ENCODE peak calls at places on chromosome 20, in seven cellular contexts. One of them, this sample, is unnamed.

GRCh38 chr20:3041818-3042504 is 1.5 kb upstream of the GNRH2 start:
- DNase-seq in fibroblast of mammary gland: peak
- DNase-seq in Caco-2: no peak
- DNase-seq in cardiac muscle cell: no peak
- DNase-seq in ovary: peak
- DNase-seq in GM20000: no peak
- DNase-seq in uterus: no peak
- DNase-seq in this sample: no peak

GRCh38 chr20:10430000-10430466 is 4.0 kb downstream of the MKKS start:
- DNase-seq in Caco-2: no peak
- DNase-seq in fibroblast of mammary gland: peak
- DNase-seq in ovary: no peak
- DNase-seq in uterus: no peak
- DNase-seq in cardiac muscle cell: no peak
- DNase-seq in GM20000: no peak
- DNase-seq in this sample: no peak

GRCh38 chr20:6311097-6311496 is 188.3 kb upstream of the FERMT1 start:
- DNase-seq in uterus: no peak
- DNase-seq in GM20000: no peak
- DNase-seq in cardiac muscle cell: no peak
- DNase-seq in Caco-2: no peak
- DNase-seq in ovary: no peak
- DNase-seq in fibroblast of mammary gland: no peak
- DNase-seq in this sample: no peak

GRCh38 chr20:52747736-52748135 is 224.4 kb upstream of the TSHZ2 start:
- DNase-seq in fibroblast of mammary gland: peak
- DNase-seq in ovary: no peak
- DNase-seq in Caco-2: peak
- DNase-seq in GM20000: no peak
- DNase-seq in cardiac muscle cell: peak
- DNase-seq in uterus: peak
- DNase-seq in this sample: no peak

GRCh38 chr20:50932016-50932338 is 740 bp upstream of the ADNP start:
- DNase-seq in ovary: no peak
- DNase-seq in uterus: no peak
- DNase-seq in Caco-2: no peak
- DNase-seq in GM20000: no peak
- DNase-seq in fibroblast of mammary gland: no peak
- DNase-seq in cardiac muscle cell: no peak
- DNase-seq in this sample: no peak

GRCh38 chr20:17679786-17680127 is 2.3 kb downstream of the RRBP1 start:
- DNase-seq in uterus: no peak
- DNase-seq in Caco-2: no peak
- DNase-seq in fibroblast of mammary gland: no peak
- DNase-seq in cardiac muscle cell: peak
- DNase-seq in ovary: no peak
- DNase-seq in GM20000: no peak
- DNase-seq in this sample: no peak

GRCh38 chr20:47929368-47930115 is 144.3 kb upstream of the SULF2 start:
- DNase-seq in Caco-2: no peak
- DNase-seq in GM20000: no peak
- DNase-seq in cardiac muscle cell: peak
- DNase-seq in ovary: no peak
- DNase-seq in fibroblast of mammary gland: peak
- DNase-seq in uterus: no peak
- DNase-seq in this sample: no peak

GRCh38 chr20:47855799-47856198 is 70.5 kb upstream of the SULF2 start:
- DNase-seq in cardiac muscle cell: no peak
- DNase-seq in fibroblast of mammary gland: no peak
- DNase-seq in uterus: no peak
- DNase-seq in GM20000: no peak
- DNase-seq in ovary: no peak
- DNase-seq in Caco-2: no peak
- DNase-seq in this sample: no peak

GRCh38 chr20:22248052-22248667 is 336.2 kb downstream of the FOXA2 start:
- DNase-seq in cardiac muscle cell: peak
- DNase-seq in GM20000: peak
- DNase-seq in fibroblast of mammary gland: peak
- DNase-seq in ovary: no peak
- DNase-seq in Caco-2: peak
- DNase-seq in uterus: no peak
- DNase-seq in this sample: peak

GRCh38 chr20:15703171-15703911 is 869.9 kb downstream of the KIF16B start:
- DNase-seq in cardiac muscle cell: no peak
- DNase-seq in uterus: no peak
- DNase-seq in fibroblast of mammary gland: peak
- DNase-seq in GM20000: no peak
- DNase-seq in ovary: no peak
- DNase-seq in Caco-2: peak
- DNase-seq in this sample: no peak

GRCh38 chr20:15700147-15700765 is 873.0 kb downstream of the KIF16B start:
- DNase-seq in cardiac muscle cell: no peak
- DNase-seq in fibroblast of mammary gland: no peak
- DNase-seq in ovary: no peak
- DNase-seq in uterus: no peak
- DNase-seq in GM20000: no peak
- DNase-seq in Caco-2: peak
- DNase-seq in this sample: peak

GRCh38 chr20:15702161-15702560 is 871.1 kb downstream of the KIF16B start:
- DNase-seq in GM20000: no peak
- DNase-seq in fibroblast of mammary gland: peak
- DNase-seq in ovary: no peak
- DNase-seq in cardiac muscle cell: no peak
- DNase-seq in uterus: no peak
- DNase-seq in Caco-2: no peak
- DNase-seq in this sample: no peak

GRCh38 chr20:15699431-15700146 is 873.7 kb downstream of the KIF16B start:
- DNase-seq in Caco-2: peak
- DNase-seq in cardiac muscle cell: no peak
- DNase-seq in GM20000: no peak
- DNase-seq in uterus: no peak
- DNase-seq in ovary: peak
- DNase-seq in fibroblast of mammary gland: no peak
- DNase-seq in this sample: no peak
- TF ChIP-seq CTCF in Caco-2: peak
- TF ChIP-seq CTCF in cardiac muscle cell: no peak
- TF ChIP-seq CTCF in GM20000: no peak
- TF ChIP-seq CTCF in uterus: no peak
- TF ChIP-seq CTCF in ovary: no peak
- TF ChIP-seq CTCF in fibroblast of mammary gland: no peak
- TF ChIP-seq CTCF in this sample: no peak

DNA sequence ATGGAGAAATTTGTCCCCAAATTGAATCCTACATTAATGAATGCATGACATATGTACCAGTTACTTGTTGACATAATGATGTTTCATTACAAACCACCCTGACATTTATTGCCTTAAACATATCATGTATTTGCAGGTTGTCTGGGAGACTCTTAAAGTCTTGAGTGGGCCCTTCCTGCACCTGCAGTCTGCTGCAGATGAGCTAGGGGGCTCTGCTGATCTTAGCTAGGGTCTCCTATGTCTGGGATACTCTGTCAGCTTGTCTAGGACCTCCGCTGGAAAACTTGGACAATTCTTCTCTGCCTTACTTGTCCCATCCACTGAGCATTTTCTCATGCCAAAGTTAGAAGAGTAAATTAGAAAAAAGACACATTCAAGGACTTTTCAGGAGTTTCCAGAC is 581.6 kb downstream of the HAO1 start:
- DNase-seq in cardiac muscle cell: peak
- DNase-seq in ovary: no peak
- DNase-seq in fibroblast of mammary gland: no peak
- DNase-seq in uterus: no peak
- DNase-seq in Caco-2: peak
- DNase-seq in GM20000: no peak
- DNase-seq in this sample: no peak
- TF ChIP-seq CTCF in cardiac muscle cell: no peak
- TF ChIP-seq CTCF in ovary: no peak
- TF ChIP-seq CTCF in fibroblast of mammary gland: no peak
- TF ChIP-seq CTCF in uterus: no peak
- TF ChIP-seq CTCF in Caco-2: no peak
- TF ChIP-seq CTCF in GM20000: no peak
- TF ChIP-seq CTCF in this sample: no peak

DNA sequence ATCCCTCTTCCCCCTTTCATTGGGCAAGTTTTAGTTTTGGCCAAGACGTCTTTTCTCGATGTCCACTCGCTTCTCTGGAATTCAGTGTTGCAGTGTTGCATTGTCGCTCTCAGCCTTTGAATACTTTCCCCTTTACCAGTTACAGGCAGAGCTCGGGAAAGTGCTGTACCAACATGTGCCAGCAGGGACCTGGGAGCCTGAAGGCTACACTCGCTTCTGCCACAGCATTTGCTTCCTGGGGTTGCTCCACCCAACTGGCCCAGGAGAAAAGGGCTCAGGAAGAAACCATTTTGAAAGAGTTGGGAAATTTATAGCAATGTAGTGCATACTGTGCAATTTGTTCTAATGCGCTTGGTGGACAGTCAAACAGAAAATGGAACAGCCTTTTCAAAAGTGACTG is 78.6 kb downstream of the LINC00237 start:
- DNase-seq in ovary: no peak
- DNase-seq in Caco-2: peak
- DNase-seq in GM20000: no peak
- DNase-seq in cardiac muscle cell: peak
- DNase-seq in uterus: no peak
- DNase-seq in fibroblast of mammary gland: no peak
- DNase-seq in this sample: peak
- TF ChIP-seq CTCF in ovary: no peak
- TF ChIP-seq CTCF in Caco-2: peak
- TF ChIP-seq CTCF in GM20000: no peak
- TF ChIP-seq CTCF in cardiac muscle cell: no peak
- TF ChIP-seq CTCF in uterus: no peak
- TF ChIP-seq CTCF in fibroblast of mammary gland: no peak
- TF ChIP-seq CTCF in this sample: peak

GRCh38 chr20:46715292-46715756 is 5.9 kb downstream of the SLC2A10 start:
- DNase-seq in GM20000: no peak
- DNase-seq in fibroblast of mammary gland: peak
- DNase-seq in Caco-2: peak
- DNase-seq in cardiac muscle cell: no peak
- DNase-seq in uterus: peak
- DNase-seq in ovary: peak
- DNase-seq in this sample: no peak
- TF ChIP-seq CTCF in GM20000: no peak
- TF ChIP-seq CTCF in fibroblast of mammary gland: peak
- TF ChIP-seq CTCF in Caco-2: peak
- TF ChIP-seq CTCF in cardiac muscle cell: peak
- TF ChIP-seq CTCF in uterus: no peak
- TF ChIP-seq CTCF in ovary: no peak
- TF ChIP-seq CTCF in this sample: no peak

GRCh38 chr20:39067526-39068216 is 105.5 kb downstream of the DHX35 start:
- DNase-seq in cardiac muscle cell: no peak
- DNase-seq in fibroblast of mammary gland: peak
- DNase-seq in Caco-2: no peak
- DNase-seq in uterus: no peak
- DNase-seq in ovary: no peak
- DNase-seq in GM20000: no peak
- DNase-seq in this sample: no peak

GRCh38 chr20:39069976-39070375 is 107.8 kb downstream of the DHX35 start:
- DNase-seq in ovary: no peak
- DNase-seq in fibroblast of mammary gland: peak
- DNase-seq in uterus: no peak
- DNase-seq in cardiac muscle cell: no peak
- DNase-seq in GM20000: no peak
- DNase-seq in Caco-2: no peak
- DNase-seq in this sample: no peak

GRCh38 chr20:39072132-39072531 is 110.0 kb downstream of the DHX35 start:
- DNase-seq in cardiac muscle cell: no peak
- DNase-seq in uterus: no peak
- DNase-seq in GM20000: no peak
- DNase-seq in ovary: no peak
- DNase-seq in fibroblast of mammary gland: no peak
- DNase-seq in Caco-2: no peak
- DNase-seq in this sample: no peak

GRCh38 chr20:39070484-39071231 is 108.5 kb downstream of the DHX35 start:
- DNase-seq in Caco-2: no peak
- DNase-seq in uterus: no peak
- DNase-seq in cardiac muscle cell: no peak
- DNase-seq in GM20000: no peak
- DNase-seq in fibroblast of mammary gland: peak
- DNase-seq in ovary: no peak
- DNase-seq in this sample: no peak

DNA sequence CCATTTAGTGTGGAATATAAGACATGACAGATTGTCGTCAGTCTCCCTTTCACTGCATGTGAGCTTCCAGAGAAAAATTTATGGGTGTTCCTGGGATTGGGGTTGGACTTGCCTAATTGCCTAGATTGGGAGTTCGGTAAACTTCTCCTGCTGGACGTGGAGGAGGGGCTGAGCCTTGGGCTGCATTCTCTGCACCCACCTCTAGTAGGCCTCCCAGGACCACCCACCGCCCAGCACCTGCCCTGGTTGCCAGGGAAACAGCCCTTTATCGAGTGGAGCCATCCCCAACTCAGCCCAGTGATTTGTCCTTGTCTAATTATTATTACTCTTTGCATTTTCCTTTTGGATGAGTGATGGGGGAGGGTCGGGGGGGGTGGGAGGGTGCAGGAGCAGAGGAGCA is 104.3 kb downstream of the DHX35 start:
- DNase-seq in ovary: no peak
- DNase-seq in uterus: no peak
- DNase-seq in fibroblast of mammary gland: no peak
- DNase-seq in GM20000: no peak
- DNase-seq in Caco-2: peak
- DNase-seq in cardiac muscle cell: peak
- DNase-seq in this sample: peak
- TF ChIP-seq CTCF in ovary: no peak
- TF ChIP-seq CTCF in uterus: no peak
- TF ChIP-seq CTCF in fibroblast of mammary gland: no peak
- TF ChIP-seq CTCF in GM20000: no peak
- TF ChIP-seq CTCF in Caco-2: peak
- TF ChIP-seq CTCF in cardiac muscle cell: no peak
- TF ChIP-seq CTCF in this sample: peak

GRCh38 chr20:14062786-14063185 is 67.5 kb downstream of the MACROD2 start:
- DNase-seq in fibroblast of mammary gland: peak
- DNase-seq in cardiac muscle cell: no peak
- DNase-seq in Caco-2: no peak
- DNase-seq in uterus: no peak
- DNase-seq in ovary: no peak
- DNase-seq in GM20000: no peak
- DNase-seq in this sample: no peak
- TF ChIP-seq CTCF in fibroblast of mammary gland: no peak
- TF ChIP-seq CTCF in cardiac muscle cell: no peak
- TF ChIP-seq CTCF in Caco-2: no peak
- TF ChIP-seq CTCF in uterus: no peak
- TF ChIP-seq CTCF in ovary: no peak
- TF ChIP-seq CTCF in GM20000: no peak
- TF ChIP-seq CTCF in this sample: no peak

GRCh38 chr20:24102290-24102689 is 113.7 kb upstream of the GGTLC1 start:
- DNase-seq in fibroblast of mammary gland: peak
- DNase-seq in GM20000: no peak
- DNase-seq in Caco-2: peak
- DNase-seq in cardiac muscle cell: peak
- DNase-seq in uterus: no peak
- DNase-seq in ovary: no peak
- DNase-seq in this sample: no peak
- TF ChIP-seq CTCF in fibroblast of mammary gland: no peak
- TF ChIP-seq CTCF in GM20000: no peak
- TF ChIP-seq CTCF in Caco-2: peak
- TF ChIP-seq CTCF in cardiac muscle cell: peak
- TF ChIP-seq CTCF in uterus: no peak
- TF ChIP-seq CTCF in ovary: no peak
- TF ChIP-seq CTCF in this sample: peak